ENCODE peak calls at places on chromosomes 7 and 10, in six cellular contexts. N, T, M, A, B and S are unnamed samples.

GRCh38 chr10:6140965-6141295 is 52.1 kb downstream of the RBM17 start:
- ATAC-seq in B (no peak), N (no peak), T (no peak), M (no peak), A (no peak), S (no peak)

GRCh38 chr10:118730699-118731456 is 23.9 kb downstream of the CACUL1 start:
- ATAC-seq in B (no peak), T (peak; percentile 28), N (no peak), M (no peak), A (no peak), S (no peak)

GRCh38 chr7:139394553-139394952 is 34.9 kb downstream of the LUC7L2 start:
- ATAC-seq in N (no peak), A (no peak), T (no peak), M (no peak), B (no peak), S (no peak)

GRCh38 chr7:107047902-107048782 is 3.6 kb downstream of the PRKAR2B start:
- ATAC-seq in M (peak; percentile 25), A (no peak), T (no peak), B (no peak), N (no peak), S (no peak)

GRCh38 chr7:555551-556160 is 36.0 kb upstream of the PDGFA start:
- ATAC-seq in N (no peak), A (no peak), M (no peak), T (no peak), B (no peak), S (no peak)

GRCh38 chr10:53025172-53025651 is 252.6 kb upstream of the MBL2 start:
- ATAC-seq in N (no peak), T (no peak), A (peak; percentile 71), M (no peak), B (peak; percentile 83), S (no peak)

GRCh38 chr10:77518910-77519274 is 118.7 kb downstream of the KCNMA1 start:
- ATAC-seq in B (no peak), T (no peak), A (no peak), M (no peak), N (no peak), S (no peak)

GRCh38 chr7:92766461-92767003 is 69.8 kb downstream of the CDK6 start:
- ATAC-seq in T (peak; percentile 75), N (no peak), M (no peak), B (no peak), A (peak; percentile 36), S (peak; percentile 75)

DNA sequence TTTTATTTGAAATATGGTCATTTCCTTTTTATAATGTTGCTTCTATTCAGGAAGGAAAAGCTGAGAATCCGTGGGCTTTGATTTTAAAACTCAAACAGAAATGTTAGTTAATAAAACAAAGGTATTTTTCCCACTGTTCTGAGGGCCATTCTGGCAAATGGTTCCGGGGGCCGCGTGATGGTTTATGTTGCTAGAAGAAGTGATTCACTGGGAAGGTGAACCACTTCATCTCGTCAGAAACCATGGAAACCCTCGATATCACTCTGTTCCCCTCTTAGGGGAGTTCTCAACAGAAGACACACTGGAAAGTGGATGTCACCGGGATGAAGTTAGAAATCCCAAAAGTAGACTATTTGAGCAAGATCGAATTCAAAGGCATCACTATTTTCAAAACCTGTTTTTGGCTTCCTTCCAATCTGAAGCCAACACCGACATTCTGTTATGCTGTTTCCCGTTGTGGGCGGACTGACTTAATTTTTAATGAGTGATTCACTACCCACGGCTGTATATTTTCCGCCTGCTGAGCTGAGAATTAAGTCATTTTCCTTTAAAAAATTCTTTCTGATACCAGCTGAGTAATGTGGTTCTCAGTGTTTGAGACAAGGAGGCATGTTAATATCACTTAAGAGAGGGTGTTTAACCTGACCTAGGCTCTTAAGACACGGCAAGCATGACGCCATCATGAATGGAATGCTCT is 84.1 kb downstream of the PTPRE start:
- ATAC-seq in A (no peak), T (peak; percentile 69), B (peak; percentile 31), N (peak; percentile 83), M (no peak), S (peak; percentile 73)
- TF ChIP-seq EP300 in A (no peak), T (no peak), B (no peak), N (peak; percentile 40), M (no peak), S (no peak)

GRCh38 chr7:22586806-22587180 is 86.8 kb upstream of the STEAP1B start:
- ATAC-seq in N (no peak), B (no peak), A (peak; percentile 88), M (peak; percentile 87), T (peak; percentile 72), S (no peak)
- H3K4me1 ChIP-seq in N (peaks cover 79% of the 10 kb centered on the region), B (peaks cover 11% of the 10 kb centered on the region), A (peaks cover 5% of the 10 kb centered on the region), M (peaks cover 6% of the 10 kb centered on the region), T (peaks cover 18% of the 10 kb centered on the region), S (peaks cover 2% of the 10 kb centered on the region)

DNA sequence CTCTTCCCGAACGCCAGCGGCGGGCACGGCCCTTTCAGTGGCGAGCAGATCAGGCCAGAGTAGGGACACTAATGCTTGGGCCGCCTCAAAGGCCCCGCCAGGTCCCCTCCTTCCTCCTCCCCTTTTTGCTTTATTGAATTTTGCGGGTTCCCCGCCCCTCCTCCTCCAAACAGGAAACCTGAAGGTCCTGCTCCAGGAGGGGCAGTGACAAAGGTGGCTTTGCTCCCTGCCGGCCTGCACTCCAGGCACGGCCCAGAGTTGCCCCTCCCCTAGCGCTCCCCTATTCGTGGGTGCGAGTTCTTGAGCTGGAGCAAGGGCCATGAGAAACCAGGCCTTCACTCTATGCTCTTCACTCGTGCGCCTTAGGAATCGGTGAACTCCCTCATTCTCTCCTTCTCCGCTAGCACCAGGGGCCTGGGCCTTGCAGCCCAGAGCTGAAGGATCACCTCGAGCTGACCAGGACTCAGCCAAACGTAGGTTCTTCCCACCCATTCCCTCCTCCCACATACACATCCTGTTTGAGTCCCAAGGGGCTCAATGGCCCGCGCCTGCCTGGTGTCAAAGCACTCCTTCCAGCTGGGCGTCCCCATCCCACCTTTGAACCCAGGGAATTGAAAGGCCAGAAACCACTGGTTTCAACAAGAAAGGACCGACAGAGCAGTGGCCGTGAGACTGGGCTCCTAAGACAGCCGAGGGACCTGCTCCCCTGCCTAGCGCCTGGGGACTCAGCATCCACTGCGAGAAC is 629 bp upstream of the HOXA6 start:
- ATAC-seq in M (no peak), A (no peak), T (no peak), B (no peak), N (no peak), S (no peak)
- TF ChIP-seq POLR2A in M (no peak), A (no peak), T (no peak), B (no peak), N (no peak), S (no peak)

GRCh38 chr10:24483701-24484100 is 240.0 kb downstream of the ARHGAP21 start:
- ATAC-seq in M (no peak), A (peak; percentile 56), T (peak; percentile 98), N (peak; percentile 92), B (peak; percentile 83), S (peak; percentile 60)
- TF ChIP-seq EP300 in M (no peak), A (no peak), T (no peak), N (peak; percentile 24), B (no peak), S (no peak)

GRCh38 chr10:72738476-72738875 is 46.5 kb downstream of the MCU start:
- ATAC-seq in T (no peak), A (peak; percentile 76), M (no peak), B (no peak), N (no peak), S (no peak)
- H3K4me1 ChIP-seq in T (peaks cover 41% of the 10 kb centered on the region), A (peaks cover 43% of the 10 kb centered on the region), M (peaks cover 5% of the 10 kb centered on the region), B (no peaks in the 10 kb centered on the region), N (peaks cover 37% of the 10 kb centered on the region), S (peaks cover 7% of the 10 kb centered on the region)

GRCh38 chr7:33581239-33581638 is 324.1 kb upstream of the BMPER start:
- ATAC-seq in B (no peak), M (no peak), A (no peak), N (no peak), T (no peak), S (no peak)

GRCh38 chr7:33579561-33579960 is 325.8 kb upstream of the BMPER start:
- ATAC-seq in N (no peak), M (no peak), A (no peak), B (no peak), T (no peak), S (no peak)

GRCh38 chr7:33578166-33578565 is 327.2 kb upstream of the BMPER start:
- ATAC-seq in M (no peak), N (no peak), B (no peak), T (no peak), A (no peak), S (no peak)

GRCh38 chr7:33579117-33579516 is 326.2 kb upstream of the BMPER start:
- ATAC-seq in A (no peak), N (no peak), T (no peak), M (no peak), B (no peak), S (no peak)
- TF ChIP-seq POLR2A in A (no peak), N (no peak), T (no peak), M (no peak), B (no peak), S (no peak)

GRCh38 chr7:111290419-111290818 is 199.5 kb downstream of the LRRN3 start:
- ATAC-seq in T (no peak), A (no peak), M (no peak), N (no peak), B (no peak), S (no peak)

GRCh38 chr7:111290982-111291381 is 200.1 kb downstream of the LRRN3 start:
- ATAC-seq in A (no peak), T (no peak), N (no peak), M (peak; percentile 40), B (no peak), S (no peak)

GRCh38 chr7:111294494-111294893 is 203.6 kb downstream of the LRRN3 start:
- ATAC-seq in T (no peak), N (no peak), M (no peak), A (no peak), B (no peak), S (no peak)

DNA sequence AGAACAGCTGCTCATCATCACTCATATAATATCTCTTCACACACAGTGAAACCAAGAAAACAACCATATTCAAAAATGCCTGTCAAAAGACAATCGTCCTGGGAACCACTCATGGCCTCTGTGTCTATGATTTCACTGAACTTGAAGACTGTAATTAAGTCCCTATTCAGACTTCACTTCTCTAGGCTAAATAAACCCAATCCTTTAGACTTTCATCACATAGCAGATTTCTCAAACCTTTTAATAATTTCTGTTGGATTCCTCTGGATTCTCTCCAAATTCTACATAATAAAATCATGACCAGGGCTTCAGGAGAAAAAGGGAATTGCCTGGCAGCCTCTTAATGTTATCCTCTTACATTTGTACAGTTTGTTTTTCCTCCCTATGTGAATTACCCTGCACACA is 201.1 kb downstream of the LRRN3 start:
- ATAC-seq in B (no peak), T (no peak), N (no peak), M (peak; percentile 40), A (no peak), S (no peak)
- TF ChIP-seq EP300 in B (no peak), T (no peak), N (no peak), M (no peak), A (no peak), S (no peak)

GRCh38 chr10:14563359-14563758 is 211.3 kb downstream of the FAM107B start:
- ATAC-seq in T (no peak), A (no peak), B (no peak), N (no peak), M (no peak), S (no peak)
- H3K4me1 ChIP-seq in T (peaks cover 77% of the 10 kb centered on the region), A (peaks cover 26% of the 10 kb centered on the region), B (peaks cover 26% of the 10 kb centered on the region), N (peaks cover 27% of the 10 kb centered on the region), M (no peaks in the 10 kb centered on the region), S (no peaks in the 10 kb centered on the region)